ENCODE peak calls at places on chromosomes 6 and 20, in four cellular contexts. One of them, this sample, is unnamed.

GRCh38 chr6:167437888-167438484 is 113.1 kb downstream of the TTLL2 start:
- DNase-seq in testis: no peak
- DNase-seq in CD8-positive, alpha-beta T cell: no peak
- DNase-seq in Caco-2: no peak
- DNase-seq in this sample: no peak

GRCh38 chr20:13119583-13119982 is 101.5 kb upstream of the ISM1 start:
- DNase-seq in testis: peak; percentile 44
- DNase-seq in CD8-positive, alpha-beta T cell: peak; percentile 4
- DNase-seq in Caco-2: peak; percentile 52
- DNase-seq in this sample: no peak

GRCh38 chr6:135182993-135183531 is 2.0 kb downstream of the MYB start:
- DNase-seq in CD8-positive, alpha-beta T cell: peak; percentile 63
- DNase-seq in Caco-2: peak; percentile 42
- DNase-seq in testis: peak; percentile 18
- DNase-seq in this sample: peak; percentile 49

GRCh38 chr6:113359155-113360140 is 497.7 kb upstream of the MARCKS start:
- DNase-seq in testis: no peak
- DNase-seq in CD8-positive, alpha-beta T cell: no peak
- DNase-seq in Caco-2: no peak
- DNase-seq in this sample: no peak

GRCh38 chr20:13430346-13431002 is 208.3 kb downstream of the TASP1 start:
- DNase-seq in CD8-positive, alpha-beta T cell: no peak
- DNase-seq in Caco-2: peak; percentile 42
- DNase-seq in testis: no peak
- DNase-seq in this sample: no peak

GRCh38 chr6:79215233-79215824 is 19.2 kb downstream of the HMGN3 start:
- DNase-seq in testis: peak; percentile 23
- DNase-seq in CD8-positive, alpha-beta T cell: no peak
- DNase-seq in Caco-2: peak; percentile 76
- DNase-seq in this sample: peak; percentile 16

GRCh38 chr6:111418971-111419693 is 63.9 kb downstream of the REV3L start:
- DNase-seq in CD8-positive, alpha-beta T cell: no peak
- DNase-seq in Caco-2: no peak
- DNase-seq in testis: no peak
- DNase-seq in this sample: no peak

GRCh38 chr20:3082306-3082951 is 2.1 kb downstream of the AVP start:
- DNase-seq in Caco-2: no peak
- DNase-seq in testis: no peak
- DNase-seq in CD8-positive, alpha-beta T cell: no peak
- DNase-seq in this sample: peak; percentile 57

GRCh38 chr20:35616465-35617396 is 1.1 kb downstream of the SPAG4 start:
- DNase-seq in CD8-positive, alpha-beta T cell: peak; percentile 35
- DNase-seq in Caco-2: peak; percentile 96
- DNase-seq in testis: peak; percentile 88
- DNase-seq in this sample: peak; percentile 96

GRCh38 chr6:12291785-12292604 is 1.8 kb downstream of the EDN1 start:
- DNase-seq in Caco-2: peak; percentile 70
- DNase-seq in testis: no peak
- DNase-seq in CD8-positive, alpha-beta T cell: no peak
- DNase-seq in this sample: no peak

GRCh38 chr6:39339557-39340555 is 17.4 kb upstream of the KCNK16 start:
- DNase-seq in CD8-positive, alpha-beta T cell: no peak
- DNase-seq in testis: no peak
- DNase-seq in Caco-2: no peak
- DNase-seq in this sample: peak; percentile 66

GRCh38 chr6:131199568-131200272 is 64.5 kb downstream of the AKAP7 start:
- DNase-seq in testis: no peak
- DNase-seq in CD8-positive, alpha-beta T cell: peak; percentile 51
- DNase-seq in Caco-2: peak; percentile 56
- DNase-seq in this sample: no peak

GRCh38 chr20:33119725-33120720 is 40.6 kb downstream of the BPIFB4 start:
- DNase-seq in testis: no peak
- DNase-seq in CD8-positive, alpha-beta T cell: no peak
- DNase-seq in Caco-2: no peak
- DNase-seq in this sample: no peak

GRCh38 chr6:163759542-163759941 is 345.0 kb downstream of the QKI start:
- DNase-seq in testis: no peak
- DNase-seq in Caco-2: no peak
- DNase-seq in CD8-positive, alpha-beta T cell: no peak
- DNase-seq in this sample: no peak

GRCh38 chr20:33169176-33169794 is 1.3 kb downstream of the BPIFA2 start:
- DNase-seq in testis: peak; percentile 48
- DNase-seq in CD8-positive, alpha-beta T cell: no peak
- DNase-seq in Caco-2: peak; percentile 33
- DNase-seq in this sample: no peak

GRCh38 chr20:665276-665675 is 10.3 kb downstream of the SCRT2 start:
- DNase-seq in Caco-2: no peak
- DNase-seq in testis: no peak
- DNase-seq in CD8-positive, alpha-beta T cell: no peak
- DNase-seq in this sample: no peak

GRCh38 chr6:31339210-31339609 is 17.8 kb downstream of the HLA-B start:
- DNase-seq in testis: no peak
- DNase-seq in CD8-positive, alpha-beta T cell: no peak
- DNase-seq in Caco-2: no peak
- DNase-seq in this sample: no peak

GRCh38 chr6:99850841-99851240 is 143.2 kb downstream of the MCHR2 start:
- DNase-seq in CD8-positive, alpha-beta T cell: no peak
- DNase-seq in testis: no peak
- DNase-seq in Caco-2: no peak
- DNase-seq in this sample: no peak

GRCh38 chr6:44642870-44643522 is 255.5 kb downstream of the CDC5L start:
- DNase-seq in Caco-2: no peak
- DNase-seq in testis: no peak
- DNase-seq in CD8-positive, alpha-beta T cell: no peak
- DNase-seq in this sample: no peak

GRCh38 chr6:99592900-99593299 is 13.7 kb upstream of the PRDM13 start:
- DNase-seq in CD8-positive, alpha-beta T cell: no peak
- DNase-seq in testis: no peak
- DNase-seq in Caco-2: no peak
- DNase-seq in this sample: no peak

GRCh38 chr20:50845566-50846211 is 50.8 kb downstream of the BCAS4 start:
- DNase-seq in testis: no peak
- DNase-seq in Caco-2: no peak
- DNase-seq in CD8-positive, alpha-beta T cell: no peak
- DNase-seq in this sample: no peak

GRCh38 chr20:51507357-51508036 is 35.0 kb downstream of the NFATC2 start:
- DNase-seq in testis: no peak
- DNase-seq in Caco-2: no peak
- DNase-seq in CD8-positive, alpha-beta T cell: no peak
- DNase-seq in this sample: no peak

GRCh38 chr20:19015890-19016465 is 196.5 kb upstream of the SLC24A3 start:
- DNase-seq in CD8-positive, alpha-beta T cell: no peak
- DNase-seq in testis: no peak
- DNase-seq in Caco-2: no peak
- DNase-seq in this sample: no peak

GRCh38 chr6:166936079-166936787 is 20.1 kb downstream of the RNASET2 start:
- DNase-seq in testis: no peak
- DNase-seq in Caco-2: no peak
- DNase-seq in CD8-positive, alpha-beta T cell: no peak
- DNase-seq in this sample: peak; percentile 70

GRCh38 chr20:38293490-38294333 is 10.2 kb upstream of the BPI start:
- DNase-seq in CD8-positive, alpha-beta T cell: no peak
- DNase-seq in testis: no peak
- DNase-seq in Caco-2: no peak
- DNase-seq in this sample: no peak

GRCh38 chr6:37389857-37390256 is 36.1 kb downstream of the RNF8 start:
- DNase-seq in CD8-positive, alpha-beta T cell: no peak
- DNase-seq in testis: no peak
- DNase-seq in Caco-2: no peak
- DNase-seq in this sample: no peak

GRCh38 chr6:17494919-17495318 is 101.5 kb downstream of the CAP2 start:
- DNase-seq in testis: no peak
- DNase-seq in Caco-2: no peak
- DNase-seq in CD8-positive, alpha-beta T cell: no peak
- DNase-seq in this sample: no peak

GRCh38 chr20:4797275-4797674 is 75.6 kb downstream of the PRND start:
- DNase-seq in testis: no peak
- DNase-seq in CD8-positive, alpha-beta T cell: no peak
- DNase-seq in Caco-2: no peak
- DNase-seq in this sample: no peak

GRCh38 chr6:26305097-26305841 is 59.7 kb upstream of the BTN3A2 start:
- DNase-seq in Caco-2: peak; percentile 64
- DNase-seq in CD8-positive, alpha-beta T cell: peak; percentile 56
- DNase-seq in testis: peak; percentile 65
- DNase-seq in this sample: peak; percentile 75

GRCh38 chr6:34020278-34020677 is 125.6 kb downstream of the GRM4 start:
- DNase-seq in testis: no peak
- DNase-seq in CD8-positive, alpha-beta T cell: no peak
- DNase-seq in Caco-2: no peak
- DNase-seq in this sample: no peak

GRCh38 chr6:109105681-109106080 is 10.4 kb downstream of the CEP57L1 start:
- DNase-seq in testis: no peak
- DNase-seq in CD8-positive, alpha-beta T cell: no peak
- DNase-seq in Caco-2: no peak
- DNase-seq in this sample: no peak

GRCh38 chr6:82033631-82034211 is 213.8 kb downstream of the IBTK start:
- DNase-seq in CD8-positive, alpha-beta T cell: no peak
- DNase-seq in Caco-2: no peak
- DNase-seq in testis: no peak
- DNase-seq in this sample: peak; percentile 50

GRCh38 chr6:109877028-109877726 is 100.9 kb upstream of the GPR6 start:
- DNase-seq in CD8-positive, alpha-beta T cell: no peak
- DNase-seq in Caco-2: no peak
- DNase-seq in testis: peak; percentile 40
- DNase-seq in this sample: no peak

GRCh38 chr6:7165736-7166296 is 58.1 kb downstream of the RREB1 start:
- DNase-seq in testis: no peak
- DNase-seq in Caco-2: no peak
- DNase-seq in CD8-positive, alpha-beta T cell: no peak
- DNase-seq in this sample: no peak

GRCh38 chr6:41692080-41692675 is 43.2 kb downstream of the TFEB start:
- DNase-seq in CD8-positive, alpha-beta T cell: no peak
- DNase-seq in testis: no peak
- DNase-seq in Caco-2: no peak
- DNase-seq in this sample: no peak

GRCh38 chr6:167699141-167700036 is 127.3 kb upstream of the AFDN start:
- DNase-seq in Caco-2: no peak
- DNase-seq in testis: peak; percentile 60
- DNase-seq in CD8-positive, alpha-beta T cell: peak; percentile 21
- DNase-seq in this sample: peak; percentile 91

GRCh38 chr6:57257911-57258541 is 35.9 kb upstream of the RAB23 start:
- DNase-seq in CD8-positive, alpha-beta T cell: no peak
- DNase-seq in Caco-2: no peak
- DNase-seq in testis: no peak
- DNase-seq in this sample: no peak

GRCh38 chr6:3372912-3373554 is 83.8 kb downstream of the SLC22A23 start:
- DNase-seq in CD8-positive, alpha-beta T cell: no peak
- DNase-seq in testis: no peak
- DNase-seq in Caco-2: no peak
- DNase-seq in this sample: no peak

GRCh38 chr6:109050012-109050411 is 44.6 kb downstream of the SESN1 start:
- DNase-seq in CD8-positive, alpha-beta T cell: no peak
- DNase-seq in Caco-2: no peak
- DNase-seq in testis: no peak
- DNase-seq in this sample: no peak

GRCh38 chr20:57661201-57662027 is 41.2 kb upstream of the ZBP1 start:
- DNase-seq in testis: peak; percentile 12
- DNase-seq in Caco-2: peak; percentile 34
- DNase-seq in CD8-positive, alpha-beta T cell: no peak
- DNase-seq in this sample: peak; percentile 47

GRCh38 chr20:58852559-58853271 is at the start of gene GNAS:
- DNase-seq in CD8-positive, alpha-beta T cell: peak; percentile 18
- DNase-seq in testis: peak; percentile 60
- DNase-seq in Caco-2: peak; percentile 71
- DNase-seq in this sample: peak; percentile 88
- H3K9me3 ChIP-seq in CD8-positive, alpha-beta T cell: no peaks in the 10 kb centered on the region
- H3K9me3 ChIP-seq in testis: no peaks in the 10 kb centered on the region
- H3K9me3 ChIP-seq in Caco-2: peaks cover 25% of the 10 kb centered on the region
- H3K9me3 ChIP-seq in this sample: no peaks in the 10 kb centered on the region

DNA sequence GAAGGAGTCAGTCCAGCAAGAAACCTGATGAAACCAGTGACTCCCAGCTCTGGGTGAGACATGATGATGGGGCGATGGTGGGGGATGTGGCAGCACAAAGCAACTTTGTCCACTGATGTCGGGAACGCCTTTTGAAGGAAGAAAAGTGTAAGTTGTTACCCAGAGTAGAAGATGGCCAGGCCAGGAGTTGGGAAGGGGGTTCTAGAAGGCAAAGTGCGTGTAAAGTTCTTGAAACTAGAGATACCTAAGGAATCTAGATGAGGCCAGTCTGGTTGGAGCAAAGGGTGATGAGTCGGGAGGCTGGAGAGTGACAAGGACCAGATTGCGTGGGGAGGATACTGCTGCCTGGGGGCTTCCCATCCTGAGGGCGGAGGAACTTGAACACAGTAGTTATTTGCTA is 117.0 kb downstream of the PHACTR3 start:
- DNase-seq in testis: no peak
- DNase-seq in CD8-positive, alpha-beta T cell: no peak
- DNase-seq in Caco-2: no peak
- DNase-seq in this sample: no peak
- H3K4me3 ChIP-seq in testis: no peak overlapping the region
- H3K4me3 ChIP-seq in CD8-positive, alpha-beta T cell: no peak overlapping the region
- H3K4me3 ChIP-seq in Caco-2: no peak overlapping the region
- H3K4me3 ChIP-seq in this sample: no peak overlapping the region

GRCh38 chr20:40493071-40493470 is 196.0 kb downstream of the MAFB start:
- DNase-seq in Caco-2: no peak
- DNase-seq in testis: peak; percentile 71
- DNase-seq in CD8-positive, alpha-beta T cell: no peak
- DNase-seq in this sample: peak; percentile 79
- H3K4me1 ChIP-seq in Caco-2: no peaks in the 10 kb centered on the region
- H3K4me1 ChIP-seq in testis: no peaks in the 10 kb centered on the region
- H3K4me1 ChIP-seq in CD8-positive, alpha-beta T cell: no peaks in the 10 kb centered on the region
- H3K4me1 ChIP-seq in this sample: no peaks in the 10 kb centered on the region

GRCh38 chr20:56178219-56178618 is 70.3 kb upstream of the MC3R start:
- DNase-seq in CD8-positive, alpha-beta T cell: no peak
- DNase-seq in testis: no peak
- DNase-seq in Caco-2: no peak
- DNase-seq in this sample: no peak

GRCh38 chr20:56179051-56179450 is 69.5 kb upstream of the MC3R start:
- DNase-seq in testis: no peak
- DNase-seq in CD8-positive, alpha-beta T cell: no peak
- DNase-seq in Caco-2: no peak
- DNase-seq in this sample: no peak

GRCh38 chr20:56175884-56176283 is 72.6 kb upstream of the MC3R start:
- DNase-seq in CD8-positive, alpha-beta T cell: no peak
- DNase-seq in Caco-2: no peak
- DNase-seq in testis: no peak
- DNase-seq in this sample: no peak

GRCh38 chr20:56181593-56181992 is 66.9 kb upstream of the MC3R start:
- DNase-seq in CD8-positive, alpha-beta T cell: no peak
- DNase-seq in testis: no peak
- DNase-seq in Caco-2: no peak
- DNase-seq in this sample: no peak
- H3K9me3 ChIP-seq in CD8-positive, alpha-beta T cell: no peaks in the 10 kb centered on the region
- H3K9me3 ChIP-seq in testis: no peaks in the 10 kb centered on the region
- H3K9me3 ChIP-seq in Caco-2: no peaks in the 10 kb centered on the region
- H3K9me3 ChIP-seq in this sample: no peaks in the 10 kb centered on the region

This sample was measured in right cardiac atrium.